ENCODE peak calls at places on chromosomes 1 and 21, in four cellular contexts. H, N, R and F are unnamed samples.

GRCh38 chr1:172254521-172255222 is 165.8 kb upstream of the C1orf105 start:
- DNase-seq in H (peak), R (peak), N (no peak), F (no peak)

GRCh38 chr1:18580087-18580486 is 50.6 kb upstream of the PAX7 start:
- DNase-seq in R (no peak), H (no peak), N (no peak), F (no peak)

GRCh38 chr1:38780133-38780532 is 79.4 kb downstream of the RRAGC start:
- DNase-seq in R (no peak), N (no peak), H (no peak), F (no peak)

GRCh38 chr1:58780586-58781452 is 3.0 kb downstream of the JUN start:
- DNase-seq in H (no peak), R (peak), N (no peak), F (peak)

GRCh38 chr1:219990782-219991510 is 55.4 kb downstream of the EPRS1 start:
- DNase-seq in N (peak), R (peak), H (no peak), F (no peak)

GRCh38 chr1:44628962-44629756 is 45.1 kb downstream of the TMEM53 start:
- DNase-seq in R (peak), H (peak), N (no peak), F (no peak)

GRCh38 chr1:232413674-232414073 is 216.3 kb downstream of the SIPA1L2 start:
- DNase-seq in H (no peak), N (no peak), R (no peak), F (no peak)

GRCh38 chr1:11764519-11764918 is 2.5 kb downstream of the C1orf167 start:
- DNase-seq in R (no peak), N (no peak), H (no peak), F (no peak)

GRCh38 chr21:27132270-27132669 is 165.4 kb upstream of the ADAMTS5 start:
- DNase-seq in R (peak), H (peak), N (no peak), F (no peak)

GRCh38 chr1:223702735-223703667 is 9.3 kb upstream of the CAPN2 start:
- DNase-seq in R (peak), H (no peak), N (no peak), F (no peak)

GRCh38 chr1:159000627-159001026 is 9.1 kb upstream of the IFI16 start:
- DNase-seq in R (peak), N (peak), H (peak), F (no peak)

GRCh38 chr1:69898403-69898947 is 306.9 kb downstream of the LRRC40 start:
- DNase-seq in N (no peak), H (no peak), R (no peak), F (no peak)

GRCh38 chr1:23483327-23484252 is at the start of gene ASAP3:
- DNase-seq in R (peak), N (peak), H (no peak), F (peak)

GRCh38 chr1:116738673-116739370 is 15.4 kb upstream of the CD2 start:
- DNase-seq in N (no peak), H (no peak), R (no peak), F (peak)

GRCh38 chr1:58708166-58708565 is 8.3 kb upstream of the MYSM1 start:
- DNase-seq in H (no peak), N (no peak), R (no peak), F (no peak)

GRCh38 chr1:47875831-47876586 is 121.2 kb downstream of the TRABD2B start:
- DNase-seq in N (no peak), R (no peak), H (no peak), F (no peak)

GRCh38 chr1:9529190-9529589 is 10.1 kb upstream of the SLC25A33 start:
- DNase-seq in R (peak), H (no peak), N (no peak), F (no peak)

GRCh38 chr1:111424281-111424680 is 3.3 kb downstream of the OVGP1 start:
- DNase-seq in H (no peak), R (no peak), N (no peak), F (no peak)

GRCh38 chr1:150820710-150821521 is 12.9 kb upstream of the CTSK start:
- DNase-seq in N (no peak), R (peak), H (peak), F (no peak)

DNA sequence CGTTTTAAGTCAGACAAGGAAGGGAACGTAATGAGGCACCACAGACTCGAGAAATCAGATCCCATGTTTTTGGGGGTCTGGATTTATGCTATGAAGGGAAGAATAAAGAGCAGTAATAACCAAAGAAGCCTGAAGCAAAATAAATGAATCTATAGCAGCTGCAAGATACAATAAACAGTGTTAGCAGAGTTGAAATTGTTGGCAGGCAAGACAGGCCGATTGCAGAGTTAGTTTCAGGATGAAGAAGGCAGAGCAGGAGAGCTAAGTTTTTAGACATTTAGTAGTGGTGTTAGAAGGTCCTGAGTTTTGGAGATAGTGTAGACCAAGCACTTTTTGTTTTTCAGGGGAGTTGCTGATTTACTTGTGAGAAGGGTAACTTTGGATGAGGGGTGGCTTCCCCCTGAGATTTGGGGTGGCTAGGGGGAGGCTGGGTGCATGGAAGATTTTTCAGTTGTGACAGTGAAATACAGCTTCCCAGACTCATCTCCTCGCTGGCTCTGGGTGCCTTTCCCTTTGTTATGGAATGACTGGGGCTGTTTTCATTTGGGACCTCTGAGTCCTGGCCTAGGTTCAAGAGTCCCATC is 571 bp downstream of the DDR2 start:
- DNase-seq in N (no peak), H (no peak), R (peak), F (no peak)
- H3K4me3 ChIP-seq in N (no peak), H (peak), R (peak), F (no peak)

DNA sequence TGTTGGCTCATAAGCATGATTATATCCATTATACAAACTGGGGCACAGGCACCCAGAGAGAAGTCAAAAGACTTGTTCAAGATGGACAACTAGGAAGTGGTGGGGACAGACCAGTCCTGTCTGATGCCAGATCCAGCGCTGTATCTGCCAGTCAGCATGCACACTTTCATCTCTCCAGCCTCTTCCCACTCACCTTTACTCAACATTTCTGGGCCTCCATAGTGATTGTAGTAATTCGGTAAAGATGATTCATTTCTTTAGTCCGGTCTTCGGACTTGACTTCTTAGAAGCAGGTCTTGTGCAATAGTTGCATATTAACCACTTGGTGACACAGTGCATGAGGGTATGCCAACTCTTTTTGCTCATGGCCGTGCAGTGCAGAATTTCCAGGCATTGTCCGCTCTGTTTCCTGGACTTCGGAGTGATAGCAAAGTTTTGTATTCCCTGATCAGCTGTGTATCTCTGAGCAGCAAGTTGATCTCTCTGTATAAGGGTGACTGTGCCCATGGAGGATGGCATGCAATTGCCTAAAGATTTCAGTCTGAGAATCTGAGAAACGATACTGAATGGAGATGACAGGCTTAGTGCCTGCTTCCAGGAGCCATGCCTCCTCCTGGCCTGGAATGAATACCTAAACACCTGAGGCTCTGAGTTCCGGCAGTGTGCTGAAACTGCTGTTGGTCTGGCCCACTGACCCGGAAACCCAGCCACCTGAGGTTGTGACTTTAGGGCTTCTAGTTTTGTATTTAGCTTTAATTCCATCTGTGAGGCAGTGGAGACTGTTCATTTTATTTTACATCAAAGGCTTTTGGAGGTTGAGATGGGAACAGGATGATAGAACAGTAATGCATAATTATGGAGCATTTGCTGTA is 39.0 kb downstream of the GALNT2 start:
- DNase-seq in N (no peak), R (peak), H (no peak), F (no peak)
- H3K27ac ChIP-seq in N (no peak), R (peak), H (peak), F (no peak)

GRCh38 chr1:230110971-230111370 is 43.9 kb downstream of the GALNT2 start:
- DNase-seq in H (no peak), R (no peak), N (no peak), F (no peak)
- H3K4me3 ChIP-seq in H (no peak), R (no peak), N (no peak), F (no peak)

GRCh38 chr1:1893291-1893985 is 2.6 kb upstream of the GNB1 start:
- DNase-seq in R (no peak), N (no peak), H (no peak), F (no peak)
- H3K27ac ChIP-seq in R (no peak), N (no peak), H (no peak), F (no peak)

GRCh38 chr1:175145899-175146298 is 46.7 kb downstream of the KIAA0040 start:
- DNase-seq in N (no peak), H (no peak), R (no peak), F (no peak)

GRCh38 chr1:175152006-175152652 is 40.4 kb downstream of the KIAA0040 start:
- DNase-seq in H (no peak), N (peak), R (peak), F (peak)

GRCh38 chr1:175150596-175151319 is 41.8 kb downstream of the KIAA0040 start:
- DNase-seq in N (no peak), H (no peak), R (peak), F (no peak)

GRCh38 chr1:175148068-175148467 is 44.5 kb downstream of the KIAA0040 start:
- DNase-seq in R (no peak), H (no peak), N (no peak), F (no peak)

GRCh38 chr1:175146535-175147213 is 45.9 kb downstream of the KIAA0040 start:
- DNase-seq in R (peak), N (peak), H (no peak), F (peak)
- H3K4me3 ChIP-seq in R (no peak), N (no peak), H (no peak), F (no peak)

DNA sequence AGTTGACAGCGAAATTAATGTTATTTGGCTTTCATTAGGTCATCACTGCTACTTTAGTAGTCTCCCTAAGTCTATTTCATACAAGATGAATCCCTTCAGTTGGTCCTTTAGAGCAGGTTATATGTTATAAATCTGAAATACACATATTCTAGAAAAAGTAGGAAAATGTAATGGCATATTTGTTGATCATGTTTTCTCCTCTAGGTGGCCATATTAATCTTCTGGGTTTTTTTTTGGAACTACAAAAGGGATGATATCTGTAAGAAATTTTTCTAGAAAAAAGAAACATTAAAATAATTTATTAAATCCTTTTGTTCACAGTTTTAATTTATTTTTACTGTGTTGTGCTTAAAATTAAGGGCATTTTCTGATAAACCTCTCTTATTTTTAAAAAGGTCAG is 87.9 kb downstream of the SYT14 start:
- DNase-seq in N (no peak), R (no peak), H (no peak), F (no peak)
- H3K27ac ChIP-seq in N (no peak), R (no peak), H (no peak), F (no peak)

DNA sequence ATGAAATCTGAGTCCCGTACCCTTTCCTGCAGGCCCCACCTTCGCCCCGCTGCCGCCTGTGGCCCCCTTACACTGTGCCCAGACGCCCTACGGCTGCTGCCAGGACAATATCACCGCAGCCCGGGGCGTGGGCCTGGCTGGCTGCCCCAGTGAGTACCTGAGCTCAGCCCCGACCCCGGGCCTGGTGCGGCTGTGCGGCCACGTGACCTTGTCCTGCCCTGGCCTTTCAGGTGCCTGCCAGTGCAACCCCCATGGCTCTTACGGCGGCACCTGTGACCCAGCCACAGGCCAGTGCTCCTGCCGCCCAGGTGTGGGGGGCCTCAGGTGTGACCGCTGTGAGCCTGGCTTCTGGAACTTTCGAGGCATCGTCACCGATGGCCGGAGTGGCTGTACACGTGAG is 25.2 kb downstream of the AGRN start:
- DNase-seq in H (no peak), N (no peak), R (no peak), F (no peak)
- H3K4me3 ChIP-seq in H (no peak), N (no peak), R (no peak), F (no peak)